ENCODE peak calls at places on chromosomes 6 and 20, in four cellular contexts. N is upper lobe of right lung, Y is NCI-H748 treated with DMSO at 0.1 percent for 48 hours, K is ascending aorta. J is an unnamed sample.

GRCh38 chr6:168089186-168090063 is 10.4 kb upstream of the FRMD1 start:
- DNase-seq in N (no peak), Y (peak; percentile 79), K (no peak), J (peak; percentile 72)

GRCh38 chr20:40997116-40997515 is 31.5 kb upstream of the TOP1 start:
- DNase-seq in N (no peak), Y (no peak), K (no peak), J (no peak)

GRCh38 chr6:112258636-112259336 is 4.4 kb upstream of the LAMA4 start:
- DNase-seq in N (no peak), Y (no peak), K (no peak), J (no peak)

GRCh38 chr6:80094017-80094416 is 12.5 kb upstream of the BCKDHB start:
- DNase-seq in N (no peak), Y (no peak), K (no peak), J (no peak)

GRCh38 chr20:35719717-35720116 is 20.5 kb downstream of the ROMO1 start:
- DNase-seq in N (no peak), Y (no peak), K (no peak), J (no peak)

GRCh38 chr20:43988451-43988850 is 73.8 kb downstream of the TOX2 start:
- DNase-seq in N (no peak), Y (no peak), K (no peak), J (no peak)

GRCh38 chr20:23752019-23752418 is 1.3 kb upstream of the CST1 start:
- DNase-seq in N (no peak), Y (no peak), K (no peak), J (no peak)

GRCh38 chr6:35942355-35942754 is 21.5 kb upstream of the SRPK1 start:
- DNase-seq in N (no peak), Y (no peak), K (no peak), J (no peak)

GRCh38 chr6:134002821-134003220 is 49.6 kb downstream of the SLC2A12 start:
- DNase-seq in N (no peak), Y (no peak), K (no peak), J (no peak)

GRCh38 chr6:81708306-81708705 is 44.2 kb downstream of the TENT5A start:
- DNase-seq in N (no peak), Y (no peak), K (no peak), J (no peak)